ENCODE peak calls at places on chromosomes 7 and 10, in ten cellular contexts. One of them, this sample, is unnamed.

GRCh38 chr7:137772748-137773147 is 74.0 kb downstream of the DGKI start:
- DNase-seq in DMS53: no peak
- DNase-seq in RCC 7860: peak; percentile 83
- DNase-seq in left colon: no peak
- DNase-seq in psoas muscle: no peak
- DNase-seq in HuH-7: no peak
- DNase-seq in GM10248: no peak
- DNase-seq in CD4-positive, alpha-beta memory T cell: no peak
- DNase-seq in lung microvascular endothelial cell: peak; percentile 81
- DNase-seq in hippocampal formation: no peak
- DNase-seq in this sample: no peak

GRCh38 chr7:20217193-20217948 is at the start of gene MACC1:
- DNase-seq in hippocampal formation: no peak
- DNase-seq in lung microvascular endothelial cell: peak; percentile 6
- DNase-seq in DMS53: peak; percentile 100
- DNase-seq in GM10248: peak; percentile 46
- DNase-seq in HuH-7: no peak
- DNase-seq in RCC 7860: no peak
- DNase-seq in CD4-positive, alpha-beta memory T cell: no peak
- DNase-seq in psoas muscle: peak; percentile 29
- DNase-seq in left colon: peak; percentile 88
- DNase-seq in this sample: peak; percentile 60

GRCh38 chr10:60032723-60033122 is 126.4 kb upstream of the CCDC6 start:
- DNase-seq in RCC 7860: peak; percentile 23
- DNase-seq in DMS53: peak; percentile 86
- DNase-seq in left colon: peak; percentile 54
- DNase-seq in HuH-7: peak; percentile 16
- DNase-seq in psoas muscle: peak; percentile 58
- DNase-seq in CD4-positive, alpha-beta memory T cell: no peak
- DNase-seq in lung microvascular endothelial cell: peak; percentile 53
- DNase-seq in GM10248: peak; percentile 59
- DNase-seq in hippocampal formation: peak; percentile 18
- DNase-seq in this sample: no peak

GRCh38 chr7:14717169-14717568 is 185.4 kb downstream of the DGKB start:
- DNase-seq in RCC 7860: no peak
- DNase-seq in HuH-7: no peak
- DNase-seq in left colon: no peak
- DNase-seq in GM10248: no peak
- DNase-seq in psoas muscle: no peak
- DNase-seq in CD4-positive, alpha-beta memory T cell: no peak
- DNase-seq in hippocampal formation: no peak
- DNase-seq in lung microvascular endothelial cell: no peak
- DNase-seq in DMS53: no peak
- DNase-seq in this sample: no peak

GRCh38 chr7:118311121-118311803 is 86.8 kb downstream of the ANKRD7 start:
- DNase-seq in RCC 7860: no peak
- DNase-seq in hippocampal formation: no peak
- DNase-seq in left colon: no peak
- DNase-seq in GM10248: no peak
- DNase-seq in DMS53: peak; percentile 30
- DNase-seq in HuH-7: peak; percentile 3
- DNase-seq in lung microvascular endothelial cell: no peak
- DNase-seq in CD4-positive, alpha-beta memory T cell: no peak
- DNase-seq in psoas muscle: no peak
- DNase-seq in this sample: no peak

GRCh38 chr10:11782793-11783557 is 40.2 kb upstream of the PROSER2 start:
- DNase-seq in RCC 7860: peak; percentile 68
- DNase-seq in CD4-positive, alpha-beta memory T cell: peak; percentile 45
- DNase-seq in left colon: no peak
- DNase-seq in GM10248: peak; percentile 72
- DNase-seq in hippocampal formation: peak; percentile 10
- DNase-seq in HuH-7: peak; percentile 73
- DNase-seq in psoas muscle: no peak
- DNase-seq in lung microvascular endothelial cell: peak; percentile 71
- DNase-seq in DMS53: peak; percentile 85
- DNase-seq in this sample: peak; percentile 56

GRCh38 chr10:89235073-89235798 is 16.3 kb downstream of the LIPA start:
- DNase-seq in hippocampal formation: peak; percentile 42
- DNase-seq in lung microvascular endothelial cell: no peak
- DNase-seq in CD4-positive, alpha-beta memory T cell: no peak
- DNase-seq in RCC 7860: no peak
- DNase-seq in left colon: peak; percentile 55
- DNase-seq in psoas muscle: peak; percentile 87
- DNase-seq in DMS53: no peak
- DNase-seq in HuH-7: no peak
- DNase-seq in GM10248: no peak
- DNase-seq in this sample: no peak

GRCh38 chr7:108235451-108236061 is 105.4 kb upstream of the LAMB4 start:
- DNase-seq in CD4-positive, alpha-beta memory T cell: no peak
- DNase-seq in hippocampal formation: no peak
- DNase-seq in lung microvascular endothelial cell: no peak
- DNase-seq in HuH-7: no peak
- DNase-seq in RCC 7860: no peak
- DNase-seq in psoas muscle: no peak
- DNase-seq in left colon: no peak
- DNase-seq in DMS53: peak; percentile 24
- DNase-seq in GM10248: no peak
- DNase-seq in this sample: peak; percentile 77

GRCh38 chr10:5291501-5292195 is 73.1 kb upstream of the UCN3 start:
- DNase-seq in psoas muscle: peak; percentile 76
- DNase-seq in hippocampal formation: no peak
- DNase-seq in HuH-7: no peak
- DNase-seq in RCC 7860: peak; percentile 17
- DNase-seq in lung microvascular endothelial cell: peak; percentile 82
- DNase-seq in left colon: peak; percentile 62
- DNase-seq in DMS53: peak; percentile 38
- DNase-seq in GM10248: no peak
- DNase-seq in CD4-positive, alpha-beta memory T cell: peak; percentile 70
- DNase-seq in this sample: peak; percentile 58

GRCh38 chr10:131166486-131166885 is 145.0 kb downstream of the TCERG1L start:
- DNase-seq in RCC 7860: no peak
- DNase-seq in CD4-positive, alpha-beta memory T cell: no peak
- DNase-seq in psoas muscle: no peak
- DNase-seq in lung microvascular endothelial cell: no peak
- DNase-seq in HuH-7: no peak
- DNase-seq in GM10248: no peak
- DNase-seq in hippocampal formation: no peak
- DNase-seq in DMS53: no peak
- DNase-seq in left colon: no peak
- DNase-seq in this sample: no peak

GRCh38 chr10:97851341-97852001 is 1.8 kb downstream of the GOLGA7B start:
- DNase-seq in left colon: no peak
- DNase-seq in RCC 7860: no peak
- DNase-seq in hippocampal formation: peak; percentile 87
- DNase-seq in DMS53: peak; percentile 43
- DNase-seq in HuH-7: no peak
- DNase-seq in CD4-positive, alpha-beta memory T cell: peak; percentile 53
- DNase-seq in lung microvascular endothelial cell: no peak
- DNase-seq in psoas muscle: no peak
- DNase-seq in GM10248: no peak
- DNase-seq in this sample: no peak

GRCh38 chr10:100075426-100076220 is 6.0 kb downstream of the CPN1 start:
- DNase-seq in hippocampal formation: no peak
- DNase-seq in RCC 7860: no peak
- DNase-seq in GM10248: no peak
- DNase-seq in psoas muscle: no peak
- DNase-seq in HuH-7: no peak
- DNase-seq in CD4-positive, alpha-beta memory T cell: no peak
- DNase-seq in left colon: no peak
- DNase-seq in lung microvascular endothelial cell: no peak
- DNase-seq in DMS53: no peak
- DNase-seq in this sample: no peak

GRCh38 chr7:106116162-106116704 is 4.1 kb upstream of the SYPL1 start:
- DNase-seq in RCC 7860: no peak
- DNase-seq in hippocampal formation: no peak
- DNase-seq in CD4-positive, alpha-beta memory T cell: no peak
- DNase-seq in GM10248: no peak
- DNase-seq in lung microvascular endothelial cell: no peak
- DNase-seq in psoas muscle: no peak
- DNase-seq in left colon: no peak
- DNase-seq in HuH-7: no peak
- DNase-seq in DMS53: no peak
- DNase-seq in this sample: no peak

GRCh38 chr7:28207486-28208158 is 27.0 kb upstream of the JAZF1 start:
- DNase-seq in hippocampal formation: no peak
- DNase-seq in HuH-7: no peak
- DNase-seq in GM10248: peak; percentile 15
- DNase-seq in DMS53: no peak
- DNase-seq in left colon: no peak
- DNase-seq in CD4-positive, alpha-beta memory T cell: no peak
- DNase-seq in psoas muscle: no peak
- DNase-seq in RCC 7860: no peak
- DNase-seq in lung microvascular endothelial cell: peak; percentile 54
- DNase-seq in this sample: no peak

GRCh38 chr10:96344178-96344577 is 14.6 kb downstream of the OPALIN start:
- DNase-seq in CD4-positive, alpha-beta memory T cell: no peak
- DNase-seq in DMS53: no peak
- DNase-seq in HuH-7: no peak
- DNase-seq in psoas muscle: no peak
- DNase-seq in RCC 7860: no peak
- DNase-seq in lung microvascular endothelial cell: no peak
- DNase-seq in GM10248: no peak
- DNase-seq in hippocampal formation: no peak
- DNase-seq in left colon: no peak
- DNase-seq in this sample: no peak

GRCh38 chr7:41699532-41699931 is 3.4 kb downstream of the INHBA start:
- DNase-seq in HuH-7: no peak
- DNase-seq in GM10248: no peak
- DNase-seq in lung microvascular endothelial cell: no peak
- DNase-seq in DMS53: no peak
- DNase-seq in hippocampal formation: no peak
- DNase-seq in RCC 7860: no peak
- DNase-seq in psoas muscle: no peak
- DNase-seq in left colon: no peak
- DNase-seq in CD4-positive, alpha-beta memory T cell: no peak
- DNase-seq in this sample: no peak

GRCh38 chr10:78960316-78960800 is 108.4 kb upstream of the ZMIZ1 start:
- DNase-seq in GM10248: no peak
- DNase-seq in DMS53: peak; percentile 17
- DNase-seq in HuH-7: no peak
- DNase-seq in psoas muscle: peak; percentile 78
- DNase-seq in CD4-positive, alpha-beta memory T cell: no peak
- DNase-seq in RCC 7860: peak; percentile 68
- DNase-seq in left colon: peak; percentile 81
- DNase-seq in hippocampal formation: peak; percentile 44
- DNase-seq in lung microvascular endothelial cell: peak; percentile 51
- DNase-seq in this sample: no peak

GRCh38 chr7:44639701-44640321 is 33.4 kb downstream of the OGDH start:
- DNase-seq in HuH-7: peak; percentile 37
- DNase-seq in psoas muscle: no peak
- DNase-seq in RCC 7860: peak; percentile 85
- DNase-seq in lung microvascular endothelial cell: peak; percentile 85
- DNase-seq in hippocampal formation: peak; percentile 53
- DNase-seq in GM10248: no peak
- DNase-seq in CD4-positive, alpha-beta memory T cell: no peak
- DNase-seq in left colon: peak; percentile 52
- DNase-seq in DMS53: peak; percentile 91
- DNase-seq in this sample: no peak

GRCh38 chr10:27518261-27518660 is 14.2 kb downstream of the RAB18 start:
- DNase-seq in CD4-positive, alpha-beta memory T cell: no peak
- DNase-seq in HuH-7: no peak
- DNase-seq in hippocampal formation: no peak
- DNase-seq in RCC 7860: no peak
- DNase-seq in DMS53: no peak
- DNase-seq in left colon: no peak
- DNase-seq in lung microvascular endothelial cell: no peak
- DNase-seq in GM10248: no peak
- DNase-seq in psoas muscle: no peak
- DNase-seq in this sample: no peak

GRCh38 chr10:102233997-102234396 is 7.3 kb downstream of the PITX3 start:
- DNase-seq in hippocampal formation: no peak
- DNase-seq in RCC 7860: no peak
- DNase-seq in lung microvascular endothelial cell: no peak
- DNase-seq in left colon: no peak
- DNase-seq in GM10248: no peak
- DNase-seq in HuH-7: no peak
- DNase-seq in CD4-positive, alpha-beta memory T cell: no peak
- DNase-seq in psoas muscle: no peak
- DNase-seq in DMS53: no peak
- DNase-seq in this sample: no peak

GRCh38 chr7:77651544-77652162 is 44.6 kb upstream of the RSBN1L start:
- DNase-seq in DMS53: peak; percentile 71
- DNase-seq in HuH-7: peak; percentile 15
- DNase-seq in lung microvascular endothelial cell: peak; percentile 61
- DNase-seq in hippocampal formation: peak; percentile 16
- DNase-seq in CD4-positive, alpha-beta memory T cell: peak; percentile 43
- DNase-seq in GM10248: peak; percentile 60
- DNase-seq in RCC 7860: peak; percentile 22
- DNase-seq in left colon: no peak
- DNase-seq in psoas muscle: no peak
- DNase-seq in this sample: peak; percentile 53

GRCh38 chr10:93570383-93570782 is 3.9 kb downstream of the FFAR4 start:
- DNase-seq in DMS53: peak; percentile 34
- DNase-seq in CD4-positive, alpha-beta memory T cell: no peak
- DNase-seq in HuH-7: no peak
- DNase-seq in left colon: no peak
- DNase-seq in RCC 7860: no peak
- DNase-seq in lung microvascular endothelial cell: no peak
- DNase-seq in hippocampal formation: no peak
- DNase-seq in psoas muscle: no peak
- DNase-seq in GM10248: no peak
- DNase-seq in this sample: no peak

GRCh38 chr7:156932006-156932405 is 17.5 kb upstream of the NOM1 start:
- DNase-seq in hippocampal formation: no peak
- DNase-seq in RCC 7860: no peak
- DNase-seq in GM10248: no peak
- DNase-seq in HuH-7: no peak
- DNase-seq in CD4-positive, alpha-beta memory T cell: no peak
- DNase-seq in psoas muscle: no peak
- DNase-seq in lung microvascular endothelial cell: peak; percentile 95
- DNase-seq in DMS53: peak; percentile 50
- DNase-seq in left colon: no peak
- DNase-seq in this sample: no peak

GRCh38 chr10:130185591-130185990 is 49.4 kb downstream of the GLRX3 start:
- DNase-seq in DMS53: no peak
- DNase-seq in psoas muscle: no peak
- DNase-seq in HuH-7: no peak
- DNase-seq in CD4-positive, alpha-beta memory T cell: no peak
- DNase-seq in RCC 7860: no peak
- DNase-seq in GM10248: no peak
- DNase-seq in hippocampal formation: no peak
- DNase-seq in left colon: no peak
- DNase-seq in lung microvascular endothelial cell: no peak
- DNase-seq in this sample: no peak

GRCh38 chr7:12653127-12653917 is 34.1 kb upstream of the ARL4A start:
- DNase-seq in HuH-7: no peak
- DNase-seq in left colon: no peak
- DNase-seq in DMS53: no peak
- DNase-seq in psoas muscle: no peak
- DNase-seq in CD4-positive, alpha-beta memory T cell: no peak
- DNase-seq in RCC 7860: no peak
- DNase-seq in GM10248: no peak
- DNase-seq in lung microvascular endothelial cell: no peak
- DNase-seq in hippocampal formation: no peak
- DNase-seq in this sample: no peak

GRCh38 chr10:62374862-62375710 is 917 bp downstream of the ZNF365 start:
- DNase-seq in lung microvascular endothelial cell: no peak
- DNase-seq in GM10248: no peak
- DNase-seq in psoas muscle: no peak
- DNase-seq in left colon: no peak
- DNase-seq in CD4-positive, alpha-beta memory T cell: no peak
- DNase-seq in hippocampal formation: peak; percentile 51
- DNase-seq in HuH-7: no peak
- DNase-seq in DMS53: peak; percentile 82
- DNase-seq in RCC 7860: peak; percentile 39
- DNase-seq in this sample: no peak

This sample was measured in K562.